ENCODE peak calls at places on chromosomes 2 and 18, in four cellular contexts. I is fibroblast of mammary gland, N is brain microvascular endothelial cell, W is osteoblast. X is an unnamed sample.

GRCh38 chr2:181178823-181179412 is 198.5 kb downstream of the UBE2E3 start:
- DNase-seq in I (no peak), N (no peak), W (peak), X (no peak)

GRCh38 chr18:38290229-38290628 is 724.6 kb upstream of the CELF4 start:
- DNase-seq in I (no peak), N (no peak), W (no peak), X (no peak)

GRCh38 chr18:9135081-9135911 is 1.3 kb upstream of the ANKRD12 start:
- DNase-seq in I (no peak), N (no peak), W (peak), X (no peak)

GRCh38 chr2:10327896-10328666 is 25.4 kb downstream of the HPCAL1 start:
- DNase-seq in I (no peak), N (no peak), W (no peak), X (no peak)

GRCh38 chr2:24972315-24972958 is 682 bp upstream of the DNAJC27 start:
- DNase-seq in I (peak), N (peak), W (peak), X (peak)

GRCh38 chr2:28292491-28292890 is 100.2 kb upstream of the FOSL2 start:
- DNase-seq in I (peak), N (peak), W (peak), X (no peak)

GRCh38 chr18:9535430-9535972 is 60.2 kb downstream of the RALBP1 start:
- DNase-seq in I (peak), N (peak), W (peak), X (peak)

GRCh38 chr2:158735822-158736580 is 59.1 kb upstream of the DAPL1 start:
- DNase-seq in I (no peak), N (no peak), W (peak), X (no peak)

GRCh38 chr18:66511810-66512209 is 92.1 kb downstream of the CDH19 start:
- DNase-seq in I (no peak), N (no peak), W (no peak), X (no peak)

GRCh38 chr2:201004370-201004769 is 40.9 kb upstream of the ORC2 start:
- DNase-seq in I (no peak), N (no peak), W (no peak), X (no peak)

GRCh38 chr2:217973008-217973787 is 29.6 kb downstream of the TNS1 start:
- DNase-seq in I (no peak), N (no peak), W (no peak), X (no peak)

GRCh38 chr2:147382322-147382948 is 462.4 kb upstream of the ACVR2A start:
- DNase-seq in I (no peak), N (no peak), W (no peak), X (no peak)

GRCh38 chr2:221529943-221530652 is 42.0 kb downstream of the EPHA4 start:
- DNase-seq in I (peak), N (peak), W (peak), X (peak)

GRCh38 chr2:152611458-152612231 is 105.6 kb downstream of the PRPF40A start:
- DNase-seq in I (peak), N (peak), W (no peak), X (peak)

GRCh38 chr2:68368657-68369339 is 3.7 kb downstream of the PLEK start:
- DNase-seq in I (peak), N (peak), W (peak), X (no peak)

GRCh38 chr2:67489396-67489795 is 92.3 kb downstream of the ETAA1 start:
- DNase-seq in I (no peak), N (no peak), W (no peak), X (no peak)

DNA sequence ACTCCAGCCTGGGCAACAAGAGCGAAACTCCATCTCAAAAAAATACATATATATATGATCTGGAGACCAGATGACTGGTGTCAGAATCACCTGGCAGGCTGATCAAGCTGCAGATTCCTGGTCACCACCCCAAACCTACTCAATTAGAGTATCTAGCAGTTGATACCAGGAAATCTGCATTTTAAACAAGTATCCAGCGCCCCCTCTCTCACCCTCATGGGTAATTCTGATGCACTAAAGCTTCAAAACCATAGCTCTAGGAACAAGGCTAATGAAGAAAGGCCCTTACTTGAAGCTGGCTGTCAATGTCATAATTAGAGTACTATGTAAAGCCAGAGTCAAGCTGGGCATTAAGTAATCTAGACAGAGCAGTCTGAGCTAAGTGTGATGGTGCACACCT is 25.0 kb upstream of the PCBP1 start:
- DNase-seq in I (no peak), N (no peak), W (no peak), X (no peak)
- TF ChIP-seq CTCF in I (no peak), N (no peak), W (no peak), X (no peak)

GRCh38 chr18:79936641-79937040 is 14.8 kb downstream of the SLC66A2 start:
- DNase-seq in I (no peak), N (no peak), W (peak), X (no peak)

GRCh38 chr18:79934311-79935097 is 16.9 kb downstream of the SLC66A2 start:
- DNase-seq in I (no peak), N (no peak), W (no peak), X (no peak)

GRCh38 chr18:79935098-79935480 is 16.4 kb downstream of the SLC66A2 start:
- DNase-seq in I (no peak), N (no peak), W (peak), X (no peak)

GRCh38 chr18:79935925-79936324 is 15.5 kb downstream of the SLC66A2 start:
- DNase-seq in I (no peak), N (no peak), W (no peak), X (no peak)

GRCh38 chr18:79935499-79935898 is 16.0 kb downstream of the SLC66A2 start:
- DNase-seq in I (no peak), N (no peak), W (no peak), X (no peak)
- H3K4me3 ChIP-seq in I (no peak), N (no peak), W (no peak), X (no peak)

GRCh38 chr2:73290049-73290839 is 3.1 kb downstream of the EGR4 start:
- DNase-seq in I (peak), N (peak), W (peak), X (peak)
- TF ChIP-seq CTCF in I (peak), N (peak), W (peak), X (peak)

GRCh38 chr2:98777076-98777475 is 46.1 kb upstream of the MGAT4A start:
- DNase-seq in I (no peak), N (no peak), W (no peak), X (no peak)

GRCh38 chr2:98773907-98774306 is 43.0 kb upstream of the MGAT4A start:
- DNase-seq in I (no peak), N (no peak), W (peak), X (no peak)

GRCh38 chr2:98773169-98773568 is 42.2 kb upstream of the MGAT4A start:
- DNase-seq in I (no peak), N (no peak), W (peak), X (no peak)

GRCh38 chr2:98777710-98778109 is 46.8 kb upstream of the MGAT4A start:
- DNase-seq in I (no peak), N (no peak), W (no peak), X (no peak)

GRCh38 chr2:98775146-98775988 is 44.4 kb upstream of the MGAT4A start:
- DNase-seq in I (no peak), N (no peak), W (peak), X (no peak)
- H3K4me3 ChIP-seq in I (no peak), N (no peak), W (no peak), X (no peak)

DNA sequence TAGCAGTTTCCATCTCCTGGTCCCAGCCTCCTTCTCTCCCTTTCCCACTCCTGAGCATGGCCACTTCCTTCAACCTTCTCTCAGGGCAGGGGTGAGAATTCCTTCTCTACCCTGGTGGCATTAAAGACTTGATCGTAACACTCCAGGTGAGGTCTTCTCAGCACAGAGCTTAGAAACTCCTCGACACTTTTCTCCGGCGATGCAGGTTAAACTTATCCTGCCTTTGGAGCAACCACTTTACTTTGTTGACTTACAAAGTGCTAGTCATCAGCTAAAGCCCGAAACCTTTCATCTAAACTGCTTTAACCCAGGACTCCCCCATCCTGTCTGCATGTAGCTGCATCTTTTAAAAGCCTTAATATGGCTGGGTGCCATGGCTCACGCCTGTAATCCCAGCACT is 59.1 kb upstream of the STK17B start:
- DNase-seq in I (no peak), N (no peak), W (no peak), X (no peak)
- TF ChIP-seq CTCF in I (no peak), N (no peak), W (no peak), X (no peak)

GRCh38 chr2:121502246-121502645 is 28.4 kb upstream of the RNU4ATAC start:
- DNase-seq in I (peak), N (peak), W (no peak), X (peak)
- H3K4me3 ChIP-seq in I (no peak), N (no peak), W (no peak), X (no peak)

GRCh38 chr2:9094117-9094516 is 90.6 kb upstream of the MBOAT2 start:
- DNase-seq in I (no peak), N (no peak), W (no peak), X (no peak)
- TF ChIP-seq CTCF in I (no peak), N (no peak), W (no peak), X (no peak)